ENCODE peak calls at places on chromosomes 2 and 18, in five cellular contexts. K is neural progenitor cell; P is effector memory CD4-positive, alpha-beta T cell; Y is lower lobe of right lung; V is SJSA1. R is an unnamed sample. For H3K4me1 and H3K36me3, the result is how much of the 10 kb centered on the place peaks cover.

GRCh38 chr18:77161954-77162353 is 29.4 kb upstream of the MBP start:
- DNase-seq in K (no peak), P (no peak), Y (no peak), V (no peak), R (no peak)

GRCh38 chr2:120012363-120012762 is 514 bp upstream of the EPB41L5 start:
- DNase-seq in K (no peak), P (no peak), Y (no peak), V (no peak), R (no peak)

GRCh38 chr2:20992201-20992711 is 51.6 kb downstream of the APOB start:
- DNase-seq in K (no peak), P (no peak), Y (no peak), V (no peak), R (peak)

GRCh38 chr18:58297198-58297597 is 253.2 kb downstream of the NEDD4L start:
- DNase-seq in K (no peak), P (no peak), Y (no peak), V (no peak), R (no peak)

GRCh38 chr18:48813833-48814489 is 136.8 kb downstream of the SMAD7 start:
- DNase-seq in K (no peak), P (peak), Y (peak), V (peak), R (no peak)

GRCh38 chr2:190444954-190445353 is 36.8 kb downstream of the MFSD6 start:
- DNase-seq in K (no peak), P (no peak), Y (no peak), V (no peak), R (no peak)

GRCh38 chr2:9244985-9245544 is 38.5 kb downstream of the ASAP2 start:
- DNase-seq in K (no peak), P (no peak), Y (no peak), V (no peak), R (no peak)

GRCh38 chr2:219335373-219335786 is 2.8 kb upstream of the RESP18 start:
- DNase-seq in K (peak), P (no peak), Y (no peak), V (no peak), R (no peak)

GRCh38 chr2:161141033-161141432 is 19.2 kb upstream of the TANK start:
- DNase-seq in K (no peak), P (no peak), Y (no peak), V (no peak), R (no peak)

GRCh38 chr2:9631976-9632700 is 1.3 kb upstream of the YWHAQ start:
- DNase-seq in K (peak), P (no peak), Y (no peak), V (no peak), R (no peak)

GRCh38 chr2:111116016-111116746 is 4.5 kb upstream of the BCL2L11 start:
- DNase-seq in K (no peak), P (no peak), Y (no peak), V (no peak), R (no peak)

GRCh38 chr18:76620326-76620813 is 125.3 kb upstream of the ZNF516 start:
- DNase-seq in K (peak), P (no peak), Y (peak), V (peak), R (peak)

GRCh38 chr2:12507295-12507694 is 209.4 kb upstream of the TRIB2 start:
- DNase-seq in K (no peak), P (no peak), Y (no peak), V (no peak), R (no peak)

GRCh38 chr2:12502759-12503158 is 214.0 kb upstream of the TRIB2 start:
- DNase-seq in K (no peak), P (no peak), Y (no peak), V (no peak), R (no peak)

GRCh38 chr2:12501469-12502147 is 215.1 kb upstream of the TRIB2 start:
- DNase-seq in K (no peak), P (peak), Y (peak), V (no peak), R (peak)

GRCh38 chr2:12506846-12507245 is 209.9 kb upstream of the TRIB2 start:
- DNase-seq in K (no peak), P (no peak), Y (no peak), V (no peak), R (no peak)

DNA sequence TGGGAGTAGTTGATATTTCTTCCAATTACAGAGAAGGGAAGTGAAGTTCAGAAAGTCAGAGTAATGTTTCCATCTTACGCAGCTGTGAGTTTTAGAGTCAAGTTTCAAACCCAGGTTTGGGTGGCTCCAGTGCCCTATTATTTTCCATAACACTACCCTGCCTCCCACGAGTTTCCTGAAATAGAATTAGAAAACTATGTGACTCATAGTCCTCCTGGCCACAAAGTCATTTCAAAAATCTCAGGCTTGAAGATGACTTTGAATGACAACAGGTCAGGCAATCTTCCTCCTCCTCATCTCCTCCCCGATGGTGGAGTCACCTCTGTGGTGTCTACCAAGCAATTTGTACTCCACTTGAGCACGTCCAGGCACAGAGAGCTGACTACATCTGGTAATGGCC is 212.3 kb upstream of the TRIB2 start:
- DNase-seq in K (no peak), P (no peak), Y (no peak), V (no peak), R (no peak)
- H3K4me1 ChIP-seq in K (under half), P (half or more), Y (under half), V (under half), R (under half)

GRCh38 chr2:10780491-10780820 is 32.1 kb downstream of the PDIA6 start:
- DNase-seq in K (no peak), P (no peak), Y (no peak), V (no peak), R (peak)
- H3K36me3 ChIP-seq in K (under half), P (under half), Y (half or more), V (half or more), R (under half)

DNA sequence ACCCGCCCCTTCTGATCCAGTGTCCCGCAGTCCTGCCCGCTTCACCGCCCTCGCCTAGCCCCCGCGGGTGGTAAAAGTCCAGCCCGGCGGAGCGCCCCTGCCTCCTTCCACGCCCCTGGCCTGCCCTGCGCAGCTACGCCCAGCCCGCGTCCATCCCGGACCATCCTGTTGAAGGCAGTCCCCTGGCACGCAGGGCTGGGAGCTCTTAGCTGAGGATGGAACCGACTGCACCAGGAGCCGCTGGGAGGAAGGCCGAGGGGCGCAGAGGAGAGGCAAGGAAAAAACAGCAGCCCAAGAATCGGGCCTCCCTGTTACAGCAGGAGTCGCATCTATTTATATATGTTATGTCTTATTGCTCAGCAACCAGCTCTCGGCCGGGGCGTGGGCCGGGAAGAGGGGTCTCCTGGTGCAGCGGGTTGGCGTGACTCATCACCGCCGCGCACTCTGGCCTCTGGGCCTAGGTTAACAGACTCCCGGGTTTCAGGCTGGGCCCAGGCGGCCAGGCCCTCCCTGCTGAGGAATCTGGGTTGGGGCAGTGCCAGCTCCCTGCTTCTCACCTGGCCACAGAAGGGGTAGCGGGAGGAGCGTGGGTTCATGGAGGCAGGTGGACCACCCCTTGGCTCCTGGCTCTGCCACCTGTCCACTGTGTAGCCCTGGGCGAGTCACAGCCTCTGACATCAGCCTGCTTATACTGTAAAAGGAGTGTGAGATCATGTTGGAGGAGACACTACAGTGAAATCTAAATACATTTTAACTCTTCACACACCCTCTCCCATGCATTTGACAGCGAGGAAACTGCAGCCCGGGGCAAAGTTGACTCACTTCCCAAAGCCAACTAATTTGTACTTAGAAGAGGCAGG is 13.4 kb upstream of the MAP3K2 start:
- DNase-seq in K (no peak), P (no peak), Y (peak), V (no peak), R (no peak)
- H3K4me1 ChIP-seq in K (under half), P (under half), Y (under half), V (under half), R (under half)

DNA sequence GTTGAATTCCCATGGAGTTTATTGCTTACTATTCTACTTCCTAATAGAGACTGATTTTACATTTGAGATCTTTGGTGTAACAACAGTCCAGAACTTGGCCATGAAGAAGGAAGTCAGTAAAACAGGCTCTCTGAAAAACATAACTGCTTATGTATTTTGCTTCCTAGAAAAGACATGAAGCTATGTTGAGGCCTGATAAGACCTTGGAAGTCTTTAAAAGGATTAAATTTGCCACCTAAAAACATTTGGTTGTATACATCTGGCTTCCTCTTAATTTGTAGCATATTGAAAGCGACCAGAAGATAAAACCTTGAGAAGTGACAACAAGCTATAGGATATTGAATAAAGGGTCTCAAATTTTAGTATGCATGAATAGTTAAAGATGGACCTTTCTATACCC is 36.4 kb downstream of the PTRHD1 start:
- DNase-seq in K (no peak), P (no peak), Y (no peak), V (no peak), R (no peak)
- H3K36me3 ChIP-seq in K (under half), P (under half), Y (half or more), V (under half), R (under half)

DNA sequence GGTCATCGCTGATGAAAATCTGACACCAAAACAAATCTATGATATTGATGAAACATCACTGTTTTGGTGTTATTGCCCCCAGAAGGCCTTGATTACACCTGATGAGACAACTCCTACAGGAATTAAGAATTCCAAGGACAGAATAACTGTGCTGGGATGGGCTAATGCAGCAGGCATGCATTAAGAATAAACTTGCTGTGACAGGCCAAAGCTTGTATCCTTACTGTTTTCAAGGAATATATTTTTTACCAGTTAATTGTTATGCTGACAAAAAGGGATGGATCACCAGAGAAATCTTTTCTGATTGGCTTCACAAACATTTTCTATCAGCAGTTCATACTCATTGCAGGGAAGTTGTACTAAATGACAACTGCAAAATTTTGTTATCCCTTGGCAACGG is 278.2 kb downstream of the IKZF2 start:
- DNase-seq in K (no peak), P (no peak), Y (no peak), V (no peak), R (no peak)
- H3K4me1 ChIP-seq in K (under half), P (under half), Y (under half), V (under half), R (under half)

GRCh38 chr18:709771-710170 is 2.7 kb downstream of the ENOSF1 start:
- DNase-seq in K (no peak), P (no peak), Y (no peak), V (no peak), R (no peak)
- H3K36me3 ChIP-seq in K (under half), P (under half), Y (under half), V (under half), R (under half)

GRCh38 chr18:44903327-44903726 is 222.6 kb downstream of the SETBP1 start:
- DNase-seq in K (no peak), P (no peak), Y (no peak), V (no peak), R (no peak)
- H3K4me1 ChIP-seq in K (under half), P (under half), Y (under half), V (under half), R (under half)

GRCh38 chr18:8508320-8508719 is 100.9 kb upstream of the RAB12 start:
- DNase-seq in K (no peak), P (no peak), Y (no peak), V (no peak), R (no peak)
- H3K36me3 ChIP-seq in K (under half), P (under half), Y (under half), V (under half), R (under half)

DNA sequence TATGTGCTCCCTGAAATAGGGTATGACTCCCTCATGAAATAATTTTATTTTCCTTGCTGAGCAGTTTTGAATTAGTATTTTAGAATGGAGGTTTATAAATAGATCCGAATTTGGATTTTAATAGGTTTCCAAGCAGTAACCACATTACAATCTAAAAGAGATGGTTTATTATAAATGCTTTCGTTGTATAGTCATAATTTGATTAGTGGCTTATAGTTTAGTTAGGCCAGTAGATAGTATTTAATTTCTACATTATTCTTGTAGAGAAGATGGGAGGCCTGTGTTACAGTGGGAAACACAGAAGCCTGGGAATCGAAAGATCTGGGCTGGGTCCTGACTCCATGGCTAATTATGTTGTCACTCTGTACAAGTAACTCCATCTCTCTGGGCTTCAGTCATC is 6.7 kb downstream of the CAB39 start:
- DNase-seq in K (no peak), P (no peak), Y (no peak), V (no peak), R (no peak)
- H3K4me1 ChIP-seq in K (under half), P (half or more), Y (half or more), V (under half), R (half or more)

R was measured in upper lobe of left lung.